ENCODE peak calls at places on chromosomes 7 and 10, in nine cellular contexts. One of them, this sample, is unnamed.
A peak's percentile ranks its signal among the peaks of the same experiment; 100 is the strongest.

GRCh38 chr7:144842377-144842851 is 6.6 kb upstream of the TPK1 start:
- DNase-seq in tibial nerve: peak; percentile 28
- DNase-seq in cardiac fibroblast: peak; percentile 88
- DNase-seq in choroid plexus epithelial cell: peak; percentile 78
- DNase-seq in MM.1S: peak; percentile 27
- DNase-seq in PC-3: no peak
- DNase-seq in IMR-90: no peak
- DNase-seq in body of pancreas: peak; percentile 80
- DNase-seq in hepatocyte: peak; percentile 40
- DNase-seq in this sample: no peak

GRCh38 chr10:127702201-127702600 is 34.8 kb upstream of the FOXI2 start:
- DNase-seq in tibial nerve: no peak
- DNase-seq in cardiac fibroblast: no peak
- DNase-seq in choroid plexus epithelial cell: no peak
- DNase-seq in MM.1S: no peak
- DNase-seq in PC-3: no peak
- DNase-seq in IMR-90: no peak
- DNase-seq in body of pancreas: no peak
- DNase-seq in hepatocyte: no peak
- DNase-seq in this sample: no peak

GRCh38 chr7:47318395-47319182 is 263.3 kb downstream of the TNS3 start:
- DNase-seq in tibial nerve: no peak
- DNase-seq in cardiac fibroblast: no peak
- DNase-seq in choroid plexus epithelial cell: no peak
- DNase-seq in MM.1S: no peak
- DNase-seq in PC-3: no peak
- DNase-seq in IMR-90: no peak
- DNase-seq in body of pancreas: no peak
- DNase-seq in hepatocyte: no peak
- DNase-seq in this sample: no peak

GRCh38 chr7:101273126-101273525 is 28.2 kb upstream of the FIS1 start:
- DNase-seq in tibial nerve: no peak
- DNase-seq in cardiac fibroblast: no peak
- DNase-seq in choroid plexus epithelial cell: no peak
- DNase-seq in MM.1S: no peak
- DNase-seq in PC-3: no peak
- DNase-seq in IMR-90: no peak
- DNase-seq in body of pancreas: no peak
- DNase-seq in hepatocyte: no peak
- DNase-seq in this sample: no peak

GRCh38 chr7:12719141-12719919 is 31.9 kb downstream of the ARL4A start:
- DNase-seq in tibial nerve: peak; percentile 27
- DNase-seq in cardiac fibroblast: peak; percentile 90
- DNase-seq in choroid plexus epithelial cell: peak; percentile 80
- DNase-seq in MM.1S: no peak
- DNase-seq in PC-3: peak; percentile 86
- DNase-seq in IMR-90: peak; percentile 86
- DNase-seq in body of pancreas: no peak
- DNase-seq in hepatocyte: no peak
- DNase-seq in this sample: peak; percentile 83

GRCh38 chr7:155584261-155584660 is 37.9 kb upstream of the CNPY1 start:
- DNase-seq in tibial nerve: no peak
- DNase-seq in cardiac fibroblast: no peak
- DNase-seq in choroid plexus epithelial cell: no peak
- DNase-seq in MM.1S: no peak
- DNase-seq in PC-3: no peak
- DNase-seq in IMR-90: no peak
- DNase-seq in body of pancreas: no peak
- DNase-seq in hepatocyte: no peak
- DNase-seq in this sample: no peak

GRCh38 chr7:41256186-41256945 is 446.5 kb downstream of the INHBA start:
- DNase-seq in tibial nerve: no peak
- DNase-seq in cardiac fibroblast: peak; percentile 45
- DNase-seq in choroid plexus epithelial cell: peak; percentile 7
- DNase-seq in MM.1S: no peak
- DNase-seq in PC-3: no peak
- DNase-seq in IMR-90: peak; percentile 59
- DNase-seq in body of pancreas: no peak
- DNase-seq in hepatocyte: no peak
- DNase-seq in this sample: peak; percentile 39

GRCh38 chr10:125124907-125125306 is 35.5 kb downstream of the CTBP2 start:
- DNase-seq in tibial nerve: no peak
- DNase-seq in cardiac fibroblast: peak; percentile 37
- DNase-seq in choroid plexus epithelial cell: no peak
- DNase-seq in MM.1S: no peak
- DNase-seq in PC-3: no peak
- DNase-seq in IMR-90: peak; percentile 32
- DNase-seq in body of pancreas: no peak
- DNase-seq in hepatocyte: no peak
- DNase-seq in this sample: no peak

GRCh38 chr10:13708256-13708990 is 121.7 kb downstream of the PRPF18 start:
- DNase-seq in tibial nerve: no peak
- DNase-seq in cardiac fibroblast: no peak
- DNase-seq in choroid plexus epithelial cell: no peak
- DNase-seq in MM.1S: no peak
- DNase-seq in PC-3: peak; percentile 74
- DNase-seq in IMR-90: no peak
- DNase-seq in body of pancreas: peak; percentile 39
- DNase-seq in hepatocyte: peak; percentile 52
- DNase-seq in this sample: peak; percentile 52

DNA sequence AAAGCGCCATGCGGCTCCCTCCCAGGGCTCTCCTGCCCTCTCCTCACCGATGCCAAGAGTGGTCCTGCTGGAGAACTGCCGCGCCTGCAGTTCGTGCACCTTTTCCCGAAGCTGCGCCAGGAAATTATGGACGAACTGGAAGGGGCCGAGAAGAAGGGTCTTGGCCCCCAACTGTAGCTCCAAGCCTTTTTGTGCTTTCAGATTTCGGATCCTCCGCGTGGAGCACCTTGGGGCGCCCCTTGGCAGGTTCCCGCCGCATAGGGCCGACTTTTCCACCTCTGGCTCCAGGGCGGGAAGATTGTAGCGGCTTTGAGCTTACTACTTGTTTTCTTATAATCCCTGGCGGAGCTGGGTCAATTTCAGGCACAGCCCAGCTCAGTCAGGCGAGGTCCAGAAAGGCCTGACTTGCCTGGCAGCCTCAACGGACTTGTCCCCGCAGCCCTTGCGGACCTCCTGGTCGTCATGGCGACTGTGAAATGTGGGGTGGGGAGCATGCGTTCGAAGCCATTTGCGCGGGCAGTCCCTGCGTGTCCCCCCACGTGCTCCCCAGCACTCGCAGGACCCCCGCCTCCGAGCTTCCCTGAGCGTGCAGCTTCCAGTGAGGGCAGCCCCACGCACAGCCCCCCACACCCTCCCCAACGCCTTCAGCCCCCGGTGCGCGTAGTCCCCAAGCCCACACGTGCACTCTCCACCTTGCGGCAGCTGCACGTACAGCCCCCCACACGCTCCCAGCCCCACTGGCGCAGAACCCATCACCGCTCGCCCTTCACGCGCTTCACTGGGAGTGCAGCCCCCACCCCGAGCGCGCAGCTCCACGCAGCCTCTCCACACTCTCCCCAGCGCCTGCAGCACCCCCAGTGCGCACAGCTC is 129.9 kb downstream of the KBTBD2 start:
- DNase-seq in tibial nerve: no peak
- DNase-seq in cardiac fibroblast: no peak
- DNase-seq in choroid plexus epithelial cell: peak; percentile 8
- DNase-seq in MM.1S: no peak
- DNase-seq in PC-3: no peak
- DNase-seq in IMR-90: no peak
- DNase-seq in body of pancreas: no peak
- DNase-seq in hepatocyte: no peak
- DNase-seq in this sample: no peak
- H3K4me3 ChIP-seq in tibial nerve: no peak overlapping the region
- H3K4me3 ChIP-seq in cardiac fibroblast: peak overlapping the region; percentile 17
- H3K4me3 ChIP-seq in choroid plexus epithelial cell: peak overlapping the region; percentile 50
- H3K4me3 ChIP-seq in MM.1S: no peak overlapping the region
- H3K4me3 ChIP-seq in PC-3: no peak overlapping the region
- H3K4me3 ChIP-seq in IMR-90: no peak overlapping the region
- H3K4me3 ChIP-seq in body of pancreas: no peak overlapping the region
- H3K4me3 ChIP-seq in hepatocyte: no peak overlapping the region
- H3K4me3 ChIP-seq in this sample: peak overlapping the region; percentile 49

GRCh38 chr10:49689882-49690510 is 10.5 kb downstream of the C10orf53 start:
- DNase-seq in tibial nerve: no peak
- DNase-seq in cardiac fibroblast: no peak
- DNase-seq in choroid plexus epithelial cell: no peak
- DNase-seq in MM.1S: no peak
- DNase-seq in PC-3: no peak
- DNase-seq in IMR-90: no peak
- DNase-seq in body of pancreas: no peak
- DNase-seq in hepatocyte: no peak
- DNase-seq in this sample: no peak
- TF ChIP-seq CTCF in tibial nerve: no peak
- TF ChIP-seq CTCF in cardiac fibroblast: no peak
- TF ChIP-seq CTCF in choroid plexus epithelial cell: no peak
- TF ChIP-seq CTCF in MM.1S: no peak
- TF ChIP-seq CTCF in PC-3: no peak
- TF ChIP-seq CTCF in IMR-90: no peak
- TF ChIP-seq CTCF in body of pancreas: no peak
- TF ChIP-seq CTCF in hepatocyte: no peak
- TF ChIP-seq CTCF in this sample: no peak

GRCh38 chr10:12484945-12485805 is 135.8 kb downstream of the CAMK1D start:
- DNase-seq in tibial nerve: no peak
- DNase-seq in cardiac fibroblast: peak; percentile 33
- DNase-seq in choroid plexus epithelial cell: no peak
- DNase-seq in MM.1S: peak; percentile 75
- DNase-seq in PC-3: no peak
- DNase-seq in IMR-90: no peak
- DNase-seq in body of pancreas: peak; percentile 64
- DNase-seq in hepatocyte: no peak
- DNase-seq in this sample: no peak
- H3K4me3 ChIP-seq in tibial nerve: no peak overlapping the region
- H3K4me3 ChIP-seq in cardiac fibroblast: no peak overlapping the region
- H3K4me3 ChIP-seq in choroid plexus epithelial cell: no peak overlapping the region
- H3K4me3 ChIP-seq in MM.1S: peak overlapping the region; percentile 44
- H3K4me3 ChIP-seq in PC-3: no peak overlapping the region
- H3K4me3 ChIP-seq in IMR-90: no peak overlapping the region
- H3K4me3 ChIP-seq in body of pancreas: no peak overlapping the region
- H3K4me3 ChIP-seq in hepatocyte: no peak overlapping the region
- H3K4me3 ChIP-seq in this sample: no peak overlapping the region

GRCh38 chr10:98331888-98332287 is 63.9 kb upstream of the LOXL4 start:
- DNase-seq in tibial nerve: no peak
- DNase-seq in cardiac fibroblast: no peak
- DNase-seq in choroid plexus epithelial cell: no peak
- DNase-seq in MM.1S: no peak
- DNase-seq in PC-3: no peak
- DNase-seq in IMR-90: no peak
- DNase-seq in body of pancreas: no peak
- DNase-seq in hepatocyte: no peak
- DNase-seq in this sample: no peak
- TF ChIP-seq CTCF in tibial nerve: no peak
- TF ChIP-seq CTCF in cardiac fibroblast: peak; percentile 58
- TF ChIP-seq CTCF in choroid plexus epithelial cell: peak; percentile 46
- TF ChIP-seq CTCF in MM.1S: peak; percentile 38
- TF ChIP-seq CTCF in PC-3: peak; percentile 51
- TF ChIP-seq CTCF in IMR-90: peak; percentile 14
- TF ChIP-seq CTCF in body of pancreas: no peak
- TF ChIP-seq CTCF in hepatocyte: peak; percentile 2
- TF ChIP-seq CTCF in this sample: no peak

GRCh38 chr10:79505771-79506351 is 6.5 kb upstream of the EIF5AL1 start:
- DNase-seq in tibial nerve: no peak
- DNase-seq in cardiac fibroblast: no peak
- DNase-seq in choroid plexus epithelial cell: no peak
- DNase-seq in MM.1S: no peak
- DNase-seq in PC-3: no peak
- DNase-seq in IMR-90: no peak
- DNase-seq in body of pancreas: no peak
- DNase-seq in hepatocyte: no peak
- DNase-seq in this sample: no peak

GRCh38 chr10:79498431-79498830 is 13.9 kb upstream of the EIF5AL1 start:
- DNase-seq in tibial nerve: no peak
- DNase-seq in cardiac fibroblast: no peak
- DNase-seq in choroid plexus epithelial cell: peak; percentile 54
- DNase-seq in MM.1S: no peak
- DNase-seq in PC-3: no peak
- DNase-seq in IMR-90: no peak
- DNase-seq in body of pancreas: no peak
- DNase-seq in hepatocyte: no peak
- DNase-seq in this sample: no peak

GRCh38 chr10:79507436-79508167 is 4.7 kb upstream of the EIF5AL1 start:
- DNase-seq in tibial nerve: no peak
- DNase-seq in cardiac fibroblast: no peak
- DNase-seq in choroid plexus epithelial cell: no peak
- DNase-seq in MM.1S: no peak
- DNase-seq in PC-3: no peak
- DNase-seq in IMR-90: no peak
- DNase-seq in body of pancreas: no peak
- DNase-seq in hepatocyte: no peak
- DNase-seq in this sample: no peak

GRCh38 chr10:79496896-79497295 is 15.4 kb upstream of the EIF5AL1 start:
- DNase-seq in tibial nerve: no peak
- DNase-seq in cardiac fibroblast: no peak
- DNase-seq in choroid plexus epithelial cell: no peak
- DNase-seq in MM.1S: no peak
- DNase-seq in PC-3: no peak
- DNase-seq in IMR-90: no peak
- DNase-seq in body of pancreas: no peak
- DNase-seq in hepatocyte: no peak
- DNase-seq in this sample: no peak

GRCh38 chr10:79502561-79503309 is 9.6 kb upstream of the EIF5AL1 start:
- DNase-seq in tibial nerve: no peak
- DNase-seq in cardiac fibroblast: peak; percentile 23
- DNase-seq in choroid plexus epithelial cell: peak; percentile 21
- DNase-seq in MM.1S: no peak
- DNase-seq in PC-3: peak; percentile 96
- DNase-seq in IMR-90: no peak
- DNase-seq in body of pancreas: no peak
- DNase-seq in hepatocyte: peak; percentile 50
- DNase-seq in this sample: no peak
- H3K4me3 ChIP-seq in tibial nerve: no peak overlapping the region
- H3K4me3 ChIP-seq in cardiac fibroblast: no peak overlapping the region
- H3K4me3 ChIP-seq in choroid plexus epithelial cell: no peak overlapping the region
- H3K4me3 ChIP-seq in MM.1S: no peak overlapping the region
- H3K4me3 ChIP-seq in PC-3: peak overlapping the region; percentile 8
- H3K4me3 ChIP-seq in IMR-90: no peak overlapping the region
- H3K4me3 ChIP-seq in body of pancreas: no peak overlapping the region
- H3K4me3 ChIP-seq in hepatocyte: no peak overlapping the region
- H3K4me3 ChIP-seq in this sample: no peak overlapping the region

GRCh38 chr7:2639994-2640830 is 8.4 kb downstream of the TTYH3 start:
- DNase-seq in tibial nerve: no peak
- DNase-seq in cardiac fibroblast: no peak
- DNase-seq in choroid plexus epithelial cell: no peak
- DNase-seq in MM.1S: no peak
- DNase-seq in PC-3: no peak
- DNase-seq in IMR-90: no peak
- DNase-seq in body of pancreas: peak; percentile 67
- DNase-seq in hepatocyte: no peak
- DNase-seq in this sample: no peak
- TF ChIP-seq CTCF in tibial nerve: no peak
- TF ChIP-seq CTCF in cardiac fibroblast: no peak
- TF ChIP-seq CTCF in choroid plexus epithelial cell: no peak
- TF ChIP-seq CTCF in MM.1S: no peak
- TF ChIP-seq CTCF in PC-3: no peak
- TF ChIP-seq CTCF in IMR-90: no peak
- TF ChIP-seq CTCF in body of pancreas: no peak
- TF ChIP-seq CTCF in hepatocyte: no peak
- TF ChIP-seq CTCF in this sample: no peak

DNA sequence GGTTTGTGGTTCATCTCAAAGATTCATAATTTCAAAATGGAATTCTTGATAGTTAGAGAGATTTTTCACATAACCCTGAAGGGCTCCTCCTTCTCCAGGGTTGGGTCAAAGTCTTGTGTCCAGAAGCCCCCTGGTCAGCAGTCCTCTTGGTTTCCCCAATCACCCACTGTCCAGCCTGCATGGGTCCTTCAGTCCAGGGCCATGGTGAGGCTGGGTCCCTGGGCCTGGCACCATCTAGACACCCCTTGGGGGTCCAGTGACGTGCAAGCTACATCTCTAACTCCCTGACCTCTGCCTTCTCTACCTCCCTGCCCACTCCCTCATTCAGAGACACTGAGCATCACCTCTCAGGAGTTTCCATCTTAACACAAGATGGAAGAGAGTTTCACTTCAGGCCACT is 26.1 kb downstream of the ANXA8 start:
- DNase-seq in tibial nerve: no peak
- DNase-seq in cardiac fibroblast: no peak
- DNase-seq in choroid plexus epithelial cell: no peak
- DNase-seq in MM.1S: no peak
- DNase-seq in PC-3: no peak
- DNase-seq in IMR-90: no peak
- DNase-seq in body of pancreas: no peak
- DNase-seq in hepatocyte: no peak
- DNase-seq in this sample: no peak
- H3K4me3 ChIP-seq in tibial nerve: no peak overlapping the region
- H3K4me3 ChIP-seq in cardiac fibroblast: no peak overlapping the region
- H3K4me3 ChIP-seq in choroid plexus epithelial cell: no peak overlapping the region
- H3K4me3 ChIP-seq in MM.1S: no peak overlapping the region
- H3K4me3 ChIP-seq in PC-3: no peak overlapping the region
- H3K4me3 ChIP-seq in IMR-90: no peak overlapping the region
- H3K4me3 ChIP-seq in body of pancreas: no peak overlapping the region
- H3K4me3 ChIP-seq in hepatocyte: no peak overlapping the region
- H3K4me3 ChIP-seq in this sample: no peak overlapping the region

This sample was measured in astrocyte.